ENCODE peak calls at places on chromosomes 16 and 17, in four cellular contexts. J is fibroblast of the aortic adventitia, R is KG1, M is H7. X is an unnamed sample.
A peak's percentile ranks its signal among the peaks of the same experiment; 100 is the strongest.

GRCh38 chr16:27315333-27316037 is 1.7 kb downstream of the IL4R start:
- DNase-seq in J (peak; percentile 93), R (no peak), M (peak; percentile 60), X (peak; percentile 89)

GRCh38 chr17:3992370-3992769 is 28.1 kb upstream of the ATP2A3 start:
- DNase-seq in J (no peak), R (no peak), M (no peak), X (no peak)

GRCh38 chr16:11708421-11708820 is 34.2 kb downstream of the TXNDC11 start:
- DNase-seq in J (peak; percentile 36), R (no peak), M (no peak), X (no peak)

GRCh38 chr16:3389663-3390338 is 11.0 kb downstream of the ZSCAN32 start:
- DNase-seq in J (no peak), R (no peak), M (no peak), X (no peak)

GRCh38 chr16:12291989-12292759 is 315.6 kb downstream of the SNX29 start:
- DNase-seq in J (no peak), R (no peak), M (no peak), X (no peak)

GRCh38 chr16:51164167-51164566 is 13.1 kb upstream of the SALL1 start:
- DNase-seq in J (no peak), R (no peak), M (no peak), X (no peak)

GRCh38 chr17:67500261-67500660 is 123.2 kb downstream of the PITPNC1 start:
- DNase-seq in J (peak; percentile 53), R (no peak), M (no peak), X (no peak)

GRCh38 chr16:88969361-88969831 is 7.6 kb downstream of the CBFA2T3 start:
- DNase-seq in J (no peak), R (no peak), M (peak; percentile 89), X (no peak)

GRCh38 chr17:39591958-39592954 is 15.5 kb downstream of the NEUROD2 start:
- DNase-seq in J (peak; percentile 60), R (no peak), M (peak; percentile 87), X (no peak)

GRCh38 chr17:7045492-7046126 is 1.7 kb upstream of the SLC16A11 start:
- DNase-seq in J (peak; percentile 91), R (no peak), M (peak; percentile 60), X (no peak)

GRCh38 chr17:36931096-36931696 is 6.1 kb upstream of the LHX1 start:
- DNase-seq in J (no peak), R (no peak), M (peak; percentile 29), X (no peak)

GRCh38 chr17:59327891-59328290 is 3.6 kb upstream of the YPEL2 start:
- DNase-seq in J (no peak), R (no peak), M (no peak), X (no peak)

GRCh38 chr16:1688807-1689560 is 10.9 kb downstream of the JPT2 start:
- DNase-seq in J (peak; percentile 42), R (no peak), M (no peak), X (no peak)

GRCh38 chr16:84806256-84806889 is 13.4 kb upstream of the CRISPLD2 start:
- DNase-seq in J (peak; percentile 82), R (peak; percentile 75), M (peak; percentile 41), X (peak; percentile 13)

GRCh38 chr17:42780816-42781638 is 617 bp downstream of the WNK4 start:
- DNase-seq in J (no peak), R (no peak), M (no peak), X (no peak)

GRCh38 chr17:73064084-73064938 is 28.2 kb downstream of the SLC39A11 start:
- DNase-seq in J (no peak), R (no peak), M (no peak), X (peak; percentile 66)

GRCh38 chr16:4944333-4945281 is 7.7 kb upstream of the PPL start:
- DNase-seq in J (peak; percentile 99), R (no peak), M (peak; percentile 90), X (no peak)

GRCh38 chr17:28532063-28532960 is 20.1 kb downstream of the UNC119 start:
- DNase-seq in J (no peak), R (no peak), M (no peak), X (no peak)

GRCh38 chr16:11447836-11448235 is 102.6 kb downstream of the RMI2 start:
- DNase-seq in J (no peak), R (no peak), M (no peak), X (no peak)

GRCh38 chr17:49201481-49201927 is 8.9 kb downstream of the GNGT2 start:
- DNase-seq in J (peak; percentile 64), R (no peak), M (no peak), X (no peak)

GRCh38 chr17:14921936-14922335 is 343.2 kb downstream of the PMP22 start:
- DNase-seq in J (no peak), R (no peak), M (no peak), X (no peak)

GRCh38 chr17:55341432-55341831 is 76.7 kb downstream of the HLF start:
- DNase-seq in J (peak; percentile 42), R (no peak), M (no peak), X (no peak)

GRCh38 chr16:50395763-50396710 is 27.2 kb upstream of the BRD7 start:
- DNase-seq in J (no peak), R (no peak), M (no peak), X (no peak)

GRCh38 chr17:40180694-40181093 is 3.4 kb downstream of the RAPGEFL1 start:
- DNase-seq in J (no peak), R (no peak), M (no peak), X (no peak)

GRCh38 chr16:22232277-22233049 is 26.4 kb downstream of the EEF2K start:
- DNase-seq in J (no peak), R (no peak), M (no peak), X (no peak)

GRCh38 chr17:76796081-76796480 is 58.2 kb downstream of the MFSD11 start:
- DNase-seq in J (no peak), R (no peak), M (no peak), X (no peak)

GRCh38 chr17:79255471-79255870 is 180.8 kb downstream of the ENGASE start:
- DNase-seq in J (no peak), R (no peak), M (no peak), X (no peak)

GRCh38 chr16:70695351-70696070 is 9.7 kb upstream of the MTSS2 start:
- DNase-seq in J (no peak), R (peak; percentile 36), M (peak; percentile 76), X (peak; percentile 58)

X was measured in GF-D8.